ENCODE peak calls at places on chromosomes 6 and 20, in four cellular contexts. X is fibroblast of the aortic adventitia; B is T-helper 9 cell; Z is activated naive CD4-positive, alpha-beta T cell treated with anti-CD3 and anti-CD28 coated beads, Interleukin-2, amount 10 ng/mL, durations not matched to agents 7 days and 5 days. L is an unnamed sample.

GRCh38 chr20:57437672-57438330 is 46.6 kb downstream of the RBM38 start:
- DNase-seq in X (no peak), B (no peak), Z (no peak), L (no peak)

GRCh38 chr6:134480593-134480992 is 162.7 kb upstream of the SGK1 start:
- DNase-seq in B (no peak), X (peak), Z (no peak), L (no peak)

GRCh38 chr6:109292983-109293586 is 89.2 kb downstream of the CD164 start:
- DNase-seq in B (no peak), X (no peak), Z (no peak), L (no peak)

GRCh38 chr6:7578949-7579348 is 11.0 kb upstream of the SNRNP48 start:
- DNase-seq in Z (no peak), B (no peak), X (no peak), L (no peak)

GRCh38 chr6:33885121-33886057 is 81.6 kb upstream of the MLN start:
- DNase-seq in X (peak), B (no peak), Z (no peak), L (no peak)

GRCh38 chr6:73923899-73924485 is 228.0 kb downstream of the CD109 start:
- DNase-seq in B (no peak), Z (no peak), X (peak), L (no peak)

GRCh38 chr6:108825326-108825725 is 22.9 kb upstream of the ARMC2 start:
- DNase-seq in X (no peak), Z (no peak), B (no peak), L (no peak)

GRCh38 chr6:139567095-139567494 is 192.6 kb upstream of the CITED2 start:
- DNase-seq in X (no peak), Z (no peak), B (no peak), L (no peak)

GRCh38 chr6:3943373-3943772 is 94.2 kb downstream of the FAM50B start:
- DNase-seq in B (no peak), Z (no peak), X (peak), L (no peak)

GRCh38 chr6:140346461-140346860 is 972.0 kb upstream of the CITED2 start:
- DNase-seq in Z (no peak), X (no peak), B (no peak), L (no peak)

GRCh38 chr6:132365319-132365907 is 35.9 kb downstream of the MOXD1 start:
- DNase-seq in Z (no peak), X (no peak), B (no peak), L (no peak)

GRCh38 chr6:112216699-112217551 is 37.4 kb downstream of the LAMA4 start:
- DNase-seq in X (peak), Z (no peak), B (no peak), L (no peak)

GRCh38 chr6:75488026-75488425 is 5.6 kb downstream of the FILIP1 start:
- DNase-seq in Z (no peak), B (no peak), X (peak), L (no peak)